ENCODE peak calls at places on chromosomes 7 and 10, in eight cellular contexts. One of them, this sample, is unnamed.
A peak's percentile ranks its signal among the peaks of the same experiment; 100 is the strongest.

GRCh38 chr10:123568751-123569150 is 97.4 kb upstream of the GPR26 start:
- DNase-seq in endothelial cell of umbilical vein: no peak
- DNase-seq in CD8-positive, alpha-beta memory T cell: no peak
- DNase-seq in heart right ventricle: no peak
- DNase-seq in PC-3: no peak
- DNase-seq in GM23248: no peak
- DNase-seq in astrocyte: no peak
- DNase-seq in psoas muscle: no peak
- DNase-seq in this sample: no peak

GRCh38 chr7:126286317-126286716 is 966.4 kb downstream of the GRM8 start:
- DNase-seq in endothelial cell of umbilical vein: no peak
- DNase-seq in psoas muscle: no peak
- DNase-seq in heart right ventricle: no peak
- DNase-seq in GM23248: no peak
- DNase-seq in CD8-positive, alpha-beta memory T cell: no peak
- DNase-seq in PC-3: no peak
- DNase-seq in astrocyte: no peak
- DNase-seq in this sample: no peak

GRCh38 chr10:109934958-109935793 is 11.9 kb upstream of the XPNPEP1 start:
- DNase-seq in PC-3: peak; percentile 47
- DNase-seq in CD8-positive, alpha-beta memory T cell: peak; percentile 44
- DNase-seq in astrocyte: peak; percentile 86
- DNase-seq in GM23248: peak; percentile 65
- DNase-seq in endothelial cell of umbilical vein: peak; percentile 99
- DNase-seq in psoas muscle: no peak
- DNase-seq in heart right ventricle: no peak
- DNase-seq in this sample: no peak

GRCh38 chr10:133166828-133167692 is 7.0 kb downstream of the KNDC1 start:
- DNase-seq in GM23248: no peak
- DNase-seq in astrocyte: no peak
- DNase-seq in endothelial cell of umbilical vein: no peak
- DNase-seq in CD8-positive, alpha-beta memory T cell: no peak
- DNase-seq in psoas muscle: peak; percentile 50
- DNase-seq in heart right ventricle: no peak
- DNase-seq in PC-3: no peak
- DNase-seq in this sample: no peak

GRCh38 chr7:69903410-69903809 is 305.1 kb downstream of the AUTS2 start:
- DNase-seq in GM23248: peak; percentile 3
- DNase-seq in psoas muscle: no peak
- DNase-seq in endothelial cell of umbilical vein: no peak
- DNase-seq in PC-3: no peak
- DNase-seq in heart right ventricle: no peak
- DNase-seq in astrocyte: peak; percentile 65
- DNase-seq in CD8-positive, alpha-beta memory T cell: no peak
- DNase-seq in this sample: no peak

GRCh38 chr10:88117227-88117626 is 253.8 kb downstream of the PTEN start:
- DNase-seq in heart right ventricle: no peak
- DNase-seq in PC-3: no peak
- DNase-seq in CD8-positive, alpha-beta memory T cell: no peak
- DNase-seq in psoas muscle: no peak
- DNase-seq in GM23248: peak; percentile 40
- DNase-seq in astrocyte: peak; percentile 50
- DNase-seq in endothelial cell of umbilical vein: no peak
- DNase-seq in this sample: no peak

GRCh38 chr10:101952196-101952595 is 103.8 kb downstream of the ARMH3 start:
- DNase-seq in GM23248: peak; percentile 64
- DNase-seq in PC-3: no peak
- DNase-seq in endothelial cell of umbilical vein: no peak
- DNase-seq in psoas muscle: no peak
- DNase-seq in CD8-positive, alpha-beta memory T cell: no peak
- DNase-seq in astrocyte: no peak
- DNase-seq in heart right ventricle: no peak
- DNase-seq in this sample: no peak

GRCh38 chr7:102079140-102080002 is 207.3 kb upstream of the SH2B2 start:
- DNase-seq in astrocyte: no peak
- DNase-seq in psoas muscle: no peak
- DNase-seq in CD8-positive, alpha-beta memory T cell: no peak
- DNase-seq in PC-3: no peak
- DNase-seq in endothelial cell of umbilical vein: no peak
- DNase-seq in GM23248: no peak
- DNase-seq in heart right ventricle: no peak
- DNase-seq in this sample: no peak

GRCh38 chr10:84176351-84176750 is 2.8 kb downstream of the GPR15LG start:
- DNase-seq in astrocyte: no peak
- DNase-seq in heart right ventricle: no peak
- DNase-seq in psoas muscle: no peak
- DNase-seq in GM23248: no peak
- DNase-seq in endothelial cell of umbilical vein: no peak
- DNase-seq in PC-3: no peak
- DNase-seq in CD8-positive, alpha-beta memory T cell: no peak
- DNase-seq in this sample: no peak

GRCh38 chr7:2554654-2555053 is 670 bp downstream of the BRAT1 start:
- DNase-seq in CD8-positive, alpha-beta memory T cell: no peak
- DNase-seq in astrocyte: no peak
- DNase-seq in heart right ventricle: no peak
- DNase-seq in psoas muscle: no peak
- DNase-seq in endothelial cell of umbilical vein: peak; percentile 6
- DNase-seq in PC-3: no peak
- DNase-seq in GM23248: no peak
- DNase-seq in this sample: no peak

GRCh38 chr7:29099896-29100847 is 46.2 kb downstream of the CPVL start:
- DNase-seq in psoas muscle: no peak
- DNase-seq in heart right ventricle: no peak
- DNase-seq in GM23248: no peak
- DNase-seq in PC-3: no peak
- DNase-seq in endothelial cell of umbilical vein: no peak
- DNase-seq in CD8-positive, alpha-beta memory T cell: no peak
- DNase-seq in astrocyte: no peak
- DNase-seq in this sample: no peak

GRCh38 chr10:61899997-61900828 is 1.3 kb upstream of the ARID5B start:
- DNase-seq in GM23248: peak; percentile 87
- DNase-seq in psoas muscle: peak; percentile 74
- DNase-seq in PC-3: peak; percentile 99
- DNase-seq in endothelial cell of umbilical vein: peak; percentile 66
- DNase-seq in heart right ventricle: peak; percentile 48
- DNase-seq in CD8-positive, alpha-beta memory T cell: peak; percentile 54
- DNase-seq in astrocyte: peak; percentile 66
- DNase-seq in this sample: no peak

GRCh38 chr7:96675548-96675947 is 34.1 kb downstream of the SEM1 start:
- DNase-seq in CD8-positive, alpha-beta memory T cell: no peak
- DNase-seq in astrocyte: no peak
- DNase-seq in heart right ventricle: no peak
- DNase-seq in psoas muscle: no peak
- DNase-seq in endothelial cell of umbilical vein: peak; percentile 39
- DNase-seq in GM23248: no peak
- DNase-seq in PC-3: peak; percentile 8
- DNase-seq in this sample: no peak

GRCh38 chr10:107025676-107026075 is 138.8 kb downstream of the SORCS1 start:
- DNase-seq in heart right ventricle: no peak
- DNase-seq in CD8-positive, alpha-beta memory T cell: no peak
- DNase-seq in GM23248: no peak
- DNase-seq in endothelial cell of umbilical vein: no peak
- DNase-seq in astrocyte: no peak
- DNase-seq in PC-3: no peak
- DNase-seq in psoas muscle: no peak
- DNase-seq in this sample: no peak

GRCh38 chr10:86958831-86959736 is 685 bp downstream of the SNCG start:
- DNase-seq in GM23248: peak; percentile 49
- DNase-seq in PC-3: peak; percentile 51
- DNase-seq in endothelial cell of umbilical vein: peak; percentile 79
- DNase-seq in psoas muscle: peak; percentile 62
- DNase-seq in heart right ventricle: peak; percentile 58
- DNase-seq in astrocyte: peak; percentile 61
- DNase-seq in CD8-positive, alpha-beta memory T cell: no peak
- DNase-seq in this sample: peak; percentile 84

GRCh38 chr10:124732931-124733536 is 11.1 kb downstream of the FAM53B start:
- DNase-seq in heart right ventricle: peak; percentile 57
- DNase-seq in PC-3: no peak
- DNase-seq in psoas muscle: peak; percentile 90
- DNase-seq in astrocyte: peak; percentile 44
- DNase-seq in CD8-positive, alpha-beta memory T cell: peak; percentile 42
- DNase-seq in GM23248: no peak
- DNase-seq in endothelial cell of umbilical vein: no peak
- DNase-seq in this sample: peak; percentile 59

GRCh38 chr7:110442386-110442837 is 648.5 kb upstream of the LRRN3 start:
- DNase-seq in endothelial cell of umbilical vein: peak; percentile 68
- DNase-seq in heart right ventricle: no peak
- DNase-seq in astrocyte: no peak
- DNase-seq in GM23248: no peak
- DNase-seq in PC-3: peak; percentile 61
- DNase-seq in psoas muscle: no peak
- DNase-seq in CD8-positive, alpha-beta memory T cell: no peak
- DNase-seq in this sample: no peak

GRCh38 chr7:5143935-5144903 is 45.8 kb upstream of the WIPI2 start:
- DNase-seq in endothelial cell of umbilical vein: no peak
- DNase-seq in heart right ventricle: no peak
- DNase-seq in PC-3: no peak
- DNase-seq in psoas muscle: no peak
- DNase-seq in GM23248: peak; percentile 37
- DNase-seq in astrocyte: peak; percentile 18
- DNase-seq in CD8-positive, alpha-beta memory T cell: peak; percentile 90
- DNase-seq in this sample: no peak

GRCh38 chr7:116863168-116863670 is 832 bp downstream of the CAPZA2 start:
- DNase-seq in psoas muscle: peak; percentile 59
- DNase-seq in GM23248: no peak
- DNase-seq in astrocyte: no peak
- DNase-seq in CD8-positive, alpha-beta memory T cell: no peak
- DNase-seq in endothelial cell of umbilical vein: peak; percentile 67
- DNase-seq in heart right ventricle: no peak
- DNase-seq in PC-3: peak; percentile 12
- DNase-seq in this sample: no peak

GRCh38 chr7:139603896-139604295 is 80.4 kb downstream of the CLEC2L start:
- DNase-seq in astrocyte: no peak
- DNase-seq in heart right ventricle: peak; percentile 41
- DNase-seq in psoas muscle: no peak
- DNase-seq in CD8-positive, alpha-beta memory T cell: no peak
- DNase-seq in PC-3: no peak
- DNase-seq in endothelial cell of umbilical vein: no peak
- DNase-seq in GM23248: no peak
- DNase-seq in this sample: no peak

GRCh38 chr7:139601176-139601575 is 77.7 kb downstream of the CLEC2L start:
- DNase-seq in psoas muscle: no peak
- DNase-seq in PC-3: no peak
- DNase-seq in CD8-positive, alpha-beta memory T cell: no peak
- DNase-seq in heart right ventricle: no peak
- DNase-seq in GM23248: no peak
- DNase-seq in endothelial cell of umbilical vein: no peak
- DNase-seq in astrocyte: no peak
- DNase-seq in this sample: no peak

GRCh38 chr7:139603282-139603681 is 79.8 kb downstream of the CLEC2L start:
- DNase-seq in endothelial cell of umbilical vein: no peak
- DNase-seq in astrocyte: no peak
- DNase-seq in CD8-positive, alpha-beta memory T cell: no peak
- DNase-seq in psoas muscle: no peak
- DNase-seq in GM23248: no peak
- DNase-seq in heart right ventricle: no peak
- DNase-seq in PC-3: no peak
- DNase-seq in this sample: no peak

GRCh38 chr7:139600306-139600705 is 76.8 kb downstream of the CLEC2L start:
- DNase-seq in psoas muscle: no peak
- DNase-seq in CD8-positive, alpha-beta memory T cell: no peak
- DNase-seq in heart right ventricle: no peak
- DNase-seq in astrocyte: no peak
- DNase-seq in PC-3: no peak
- DNase-seq in endothelial cell of umbilical vein: no peak
- DNase-seq in GM23248: no peak
- DNase-seq in this sample: no peak

GRCh38 chr7:139602143-139602722 is 78.7 kb downstream of the CLEC2L start:
- DNase-seq in heart right ventricle: no peak
- DNase-seq in PC-3: peak; percentile 39
- DNase-seq in CD8-positive, alpha-beta memory T cell: no peak
- DNase-seq in psoas muscle: no peak
- DNase-seq in astrocyte: peak; percentile 25
- DNase-seq in GM23248: peak; percentile 69
- DNase-seq in endothelial cell of umbilical vein: peak; percentile 49
- DNase-seq in this sample: no peak
- H3K36me3 ChIP-seq in heart right ventricle: peaks cover 100% of the 10 kb centered on the region
- H3K36me3 ChIP-seq in PC-3: peaks cover 66% of the 10 kb centered on the region
- H3K36me3 ChIP-seq in CD8-positive, alpha-beta memory T cell: peaks cover 18% of the 10 kb centered on the region
- H3K36me3 ChIP-seq in psoas muscle: peaks cover 3% of the 10 kb centered on the region
- H3K36me3 ChIP-seq in astrocyte: peaks cover 49% of the 10 kb centered on the region
- H3K36me3 ChIP-seq in GM23248: peaks cover 17% of the 10 kb centered on the region
- H3K36me3 ChIP-seq in endothelial cell of umbilical vein: peaks cover 14% of the 10 kb centered on the region
- H3K36me3 ChIP-seq in this sample: peaks cover 52% of the 10 kb centered on the region

GRCh38 chr10:103204353-103205255 is 11.5 kb upstream of the NT5C2 start:
- DNase-seq in CD8-positive, alpha-beta memory T cell: no peak
- DNase-seq in psoas muscle: no peak
- DNase-seq in astrocyte: no peak
- DNase-seq in heart right ventricle: no peak
- DNase-seq in PC-3: no peak
- DNase-seq in GM23248: no peak
- DNase-seq in endothelial cell of umbilical vein: no peak
- DNase-seq in this sample: no peak
- H3K27ac ChIP-seq in CD8-positive, alpha-beta memory T cell: no peak overlapping the region
- H3K27ac ChIP-seq in psoas muscle: no peak overlapping the region
- H3K27ac ChIP-seq in astrocyte: no peak overlapping the region
- H3K27ac ChIP-seq in heart right ventricle: no peak overlapping the region
- H3K27ac ChIP-seq in PC-3: no peak overlapping the region
- H3K27ac ChIP-seq in GM23248: no peak overlapping the region
- H3K27ac ChIP-seq in endothelial cell of umbilical vein: no peak overlapping the region
- H3K27ac ChIP-seq in this sample: no peak overlapping the region

GRCh38 chr7:109295158-109295557 is 725.5 kb downstream of the DNAJB9 start:
- DNase-seq in GM23248: no peak
- DNase-seq in psoas muscle: no peak
- DNase-seq in CD8-positive, alpha-beta memory T cell: no peak
- DNase-seq in endothelial cell of umbilical vein: no peak
- DNase-seq in heart right ventricle: no peak
- DNase-seq in astrocyte: no peak
- DNase-seq in PC-3: no peak
- DNase-seq in this sample: no peak
- H3K36me3 ChIP-seq in GM23248: no peaks in the 10 kb centered on the region
- H3K36me3 ChIP-seq in psoas muscle: no peaks in the 10 kb centered on the region
- H3K36me3 ChIP-seq in CD8-positive, alpha-beta memory T cell: no peaks in the 10 kb centered on the region
- H3K36me3 ChIP-seq in endothelial cell of umbilical vein: no peaks in the 10 kb centered on the region
- H3K36me3 ChIP-seq in heart right ventricle: no peaks in the 10 kb centered on the region
- H3K36me3 ChIP-seq in astrocyte: no peaks in the 10 kb centered on the region
- H3K36me3 ChIP-seq in PC-3: no peaks in the 10 kb centered on the region
- H3K36me3 ChIP-seq in this sample: no peaks in the 10 kb centered on the region

DNA sequence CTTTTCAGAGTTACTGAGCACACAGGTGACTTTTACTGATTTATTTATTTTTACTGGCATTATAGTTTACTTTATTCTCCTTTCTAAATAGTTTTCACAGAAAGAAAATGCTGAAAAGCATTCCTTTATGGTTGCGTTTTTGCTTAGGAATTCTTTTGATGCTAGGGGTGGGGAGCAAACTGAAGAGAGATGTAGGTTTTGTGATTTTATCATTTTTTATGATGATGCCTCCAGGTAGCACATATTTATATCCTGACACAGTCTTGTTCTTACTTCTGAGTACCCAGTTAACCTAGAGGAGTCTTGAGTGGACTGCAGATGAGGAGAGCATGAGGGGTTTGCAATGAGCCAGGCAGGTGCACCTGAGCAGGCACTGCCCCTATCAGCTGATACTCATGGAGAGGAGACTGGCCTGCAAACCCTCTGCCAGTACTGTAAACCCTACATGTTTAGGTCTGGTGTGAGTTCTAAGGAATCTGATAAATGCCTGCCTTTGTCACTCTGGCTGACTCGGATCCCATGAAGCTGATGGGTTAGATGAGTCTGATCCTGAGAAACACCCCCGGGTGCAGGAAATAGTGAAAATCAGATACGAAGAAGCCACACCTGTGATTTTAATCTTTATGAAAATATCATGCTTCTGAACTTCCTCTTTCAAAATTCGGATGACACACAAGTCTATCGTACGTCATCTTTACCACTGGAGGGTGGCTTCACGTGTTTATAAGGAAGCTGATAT is 302.8 kb downstream of the WDR37 start:
- DNase-seq in heart right ventricle: no peak
- DNase-seq in CD8-positive, alpha-beta memory T cell: no peak
- DNase-seq in PC-3: no peak
- DNase-seq in astrocyte: no peak
- DNase-seq in GM23248: no peak
- DNase-seq in psoas muscle: no peak
- DNase-seq in endothelial cell of umbilical vein: no peak
- DNase-seq in this sample: no peak
- H3K27ac ChIP-seq in heart right ventricle: no peak overlapping the region
- H3K27ac ChIP-seq in CD8-positive, alpha-beta memory T cell: no peak overlapping the region
- H3K27ac ChIP-seq in PC-3: no peak overlapping the region
- H3K27ac ChIP-seq in astrocyte: no peak overlapping the region
- H3K27ac ChIP-seq in GM23248: no peak overlapping the region
- H3K27ac ChIP-seq in psoas muscle: no peak overlapping the region
- H3K27ac ChIP-seq in endothelial cell of umbilical vein: no peak overlapping the region
- H3K27ac ChIP-seq in this sample: no peak overlapping the region

This sample was measured in ascending aorta.